ENCODE peak calls at places on chromosomes 12 and 14, in ten cellular contexts. T is tibial artery; Q is pancreas; W is adipocyte; D is body of pancreas; E is MG63; O is BE2C; N is CD4-positive, alpha-beta memory T cell; M is CD8-positive, alpha-beta memory T cell; X is tibial nerve. H is an unnamed sample.

GRCh38 chr14:92597873-92598548 is 84.4 kb downstream of the RIN3 start:
- DNase-seq in T (no peak), Q (no peak), W (no peak), D (no peak), E (no peak), O (no peak), N (no peak), M (no peak), X (no peak), H (no peak)

GRCh38 chr12:27343255-27344000 is 10.8 kb downstream of the BMAL2 start:
- DNase-seq in T (no peak), Q (no peak), W (peak; percentile 86), D (no peak), E (no peak), O (no peak), N (no peak), M (no peak), X (no peak), H (no peak)

GRCh38 chr12:7023096-7023495 is 4.8 kb upstream of the LPCAT3 start:
- DNase-seq in T (no peak), Q (no peak), W (no peak), D (no peak), E (no peak), O (no peak), N (no peak), M (no peak), X (no peak), H (no peak)

GRCh38 chr12:17302001-17302400 is 696.0 kb upstream of the LMO3 start:
- DNase-seq in T (no peak), Q (no peak), W (no peak), D (no peak), E (no peak), O (no peak), N (no peak), M (no peak), X (no peak), H (no peak)

GRCh38 chr14:75711796-75712211 is 50.8 kb downstream of the TTLL5 start:
- DNase-seq in T (peak; percentile 56), Q (peak; percentile 75), W (peak; percentile 87), D (peak; percentile 90), E (peak; percentile 93), O (no peak), N (no peak), M (no peak), X (no peak), H (no peak)

GRCh38 chr12:19507823-19508222 is 68.5 kb downstream of the AEBP2 start:
- DNase-seq in T (no peak), Q (no peak), W (peak; percentile 68), D (no peak), E (no peak), O (no peak), N (no peak), M (no peak), X (no peak), H (no peak)

GRCh38 chr12:125083092-125083491 is 17.9 kb downstream of the AACS start:
- DNase-seq in T (no peak), Q (no peak), W (no peak), D (no peak), E (no peak), O (no peak), N (no peak), M (no peak), X (no peak), H (no peak)

GRCh38 chr12:12724421-12725085 is 7.4 kb downstream of the CDKN1B start:
- DNase-seq in T (no peak), Q (no peak), W (peak; percentile 54), D (no peak), E (no peak), O (no peak), N (no peak), M (no peak), X (no peak), H (peak; percentile 41)

GRCh38 chr14:95313707-95314106 is 6.0 kb downstream of the CLMN start:
- DNase-seq in T (peak; percentile 84), Q (no peak), W (peak; percentile 66), D (peak; percentile 79), E (peak; percentile 17), O (no peak), N (no peak), M (no peak), X (peak; percentile 47), H (no peak)

GRCh38 chr12:59007620-59008019 is 87.3 kb upstream of the LRIG3 start:
- DNase-seq in T (no peak), Q (no peak), W (no peak), D (no peak), E (no peak), O (no peak), N (no peak), M (no peak), X (no peak), H (no peak)

GRCh38 chr14:69760810-69761209 is 6.1 kb upstream of the SRSF5 start:
- DNase-seq in T (no peak), Q (no peak), W (no peak), D (no peak), E (no peak), O (no peak), N (no peak), M (no peak), X (no peak), H (no peak)

GRCh38 chr14:68250950-68251765 is 431.6 kb downstream of the RAD51B start:
- DNase-seq in T (no peak), Q (no peak), W (no peak), D (no peak), E (no peak), O (no peak), N (no peak), M (no peak), X (no peak), H (no peak)

GRCh38 chr14:37903561-37904191 is 304.0 kb upstream of the SSTR1 start:
- DNase-seq in T (no peak), Q (no peak), W (peak; percentile 87), D (no peak), E (no peak), O (peak; percentile 32), N (peak; percentile 45), M (peak; percentile 16), X (no peak), H (peak; percentile 42)

GRCh38 chr12:6341439-6342139 is at the start of gene TNFRSF1A:
- DNase-seq in T (peak; percentile 85), Q (no peak), W (peak; percentile 92), D (peak; percentile 81), E (peak; percentile 81), O (no peak), N (peak; percentile 56), M (peak; percentile 48), X (peak; percentile 55), H (peak; percentile 45)

GRCh38 chr12:63150255-63151060 is 543 bp downstream of the AVPR1A start:
- DNase-seq in T (peak; percentile 18), Q (peak; percentile 65), W (peak; percentile 10), D (peak; percentile 27), E (no peak), O (no peak), N (no peak), M (no peak), X (no peak), H (no peak)

GRCh38 chr14:68819260-68819691 is 26.4 kb upstream of the ZFP36L1 start:
- DNase-seq in T (no peak), Q (no peak), W (peak; percentile 19), D (no peak), E (peak; percentile 10), O (no peak), N (peak; percentile 20), M (no peak), X (no peak), H (peak; percentile 69)

GRCh38 chr12:92593734-92594402 is 108.9 kb upstream of the PLEKHG7 start:
- DNase-seq in T (peak; percentile 32), Q (no peak), W (peak; percentile 58), D (peak; percentile 13), E (peak; percentile 55), O (no peak), N (peak; percentile 87), M (peak; percentile 95), X (no peak), H (peak; percentile 97)

GRCh38 chr14:97703006-97703760 is 906.0 kb downstream of the VRK1 start:
- DNase-seq in T (no peak), Q (no peak), W (no peak), D (no peak), E (no peak), O (no peak), N (peak; percentile 34), M (peak; percentile 45), X (no peak), H (peak; percentile 73)

GRCh38 chr14:36503771-36504741 is 16.0 kb downstream of the NKX2-1 start:
- DNase-seq in T (no peak), Q (peak; percentile 62), W (no peak), D (no peak), E (no peak), O (no peak), N (no peak), M (no peak), X (no peak), H (no peak)
- H3K4me3 ChIP-seq in T (no peak overlapping the region), Q (no peak overlapping the region), W (no peak overlapping the region), D (no peak overlapping the region), E (no peak overlapping the region), O (no peak overlapping the region), N (no peak overlapping the region), M (no peak overlapping the region), X (no peak overlapping the region), H (no peak overlapping the region)

DNA sequence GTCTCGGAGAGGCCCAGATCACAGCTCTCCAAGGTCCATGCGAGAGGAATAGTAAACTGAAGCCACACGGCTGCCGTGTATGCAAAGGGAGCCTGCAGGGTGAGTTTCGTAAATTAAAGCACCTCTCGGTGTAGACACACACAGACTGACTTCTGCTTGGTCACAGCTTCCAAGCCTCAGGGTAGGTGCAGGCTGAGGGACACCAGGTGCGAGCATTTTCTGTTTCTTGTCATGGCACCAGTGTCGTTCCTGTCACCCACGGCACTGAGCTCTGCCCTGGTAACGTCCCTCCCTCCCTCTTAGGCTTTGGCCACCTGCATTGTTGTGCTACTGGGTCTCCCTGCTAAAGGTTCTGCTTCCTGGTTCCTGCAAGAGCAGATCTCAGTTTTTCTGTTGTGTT is 76.2 kb upstream of the DYNC1H1 start:
- DNase-seq in T (no peak), Q (no peak), W (no peak), D (no peak), E (no peak), O (no peak), N (no peak), M (no peak), X (no peak), H (no peak)
- H3K36me3 ChIP-seq in T (peaks cover 95% of the 10 kb centered on the region), Q (peaks cover 5% of the 10 kb centered on the region), W (peaks cover 51% of the 10 kb centered on the region), D (peaks cover 14% of the 10 kb centered on the region), E (peaks cover 4% of the 10 kb centered on the region), O (peaks cover 77% of the 10 kb centered on the region), N (peaks cover 82% of the 10 kb centered on the region), M (peaks cover 74% of the 10 kb centered on the region), X (peaks cover 96% of the 10 kb centered on the region), H (peaks cover 53% of the 10 kb centered on the region)

GRCh38 chr12:113098428-113099028 is 37.0 kb downstream of the RASAL1 start:
- DNase-seq in T (peak; percentile 79), Q (peak; percentile 92), W (peak; percentile 78), D (peak; percentile 96), E (peak; percentile 82), O (peak; percentile 82), N (peak; percentile 68), M (peak; percentile 51), X (peak; percentile 79), H (peak; percentile 59)
- H3K4me3 ChIP-seq in T (no peak overlapping the region), Q (no peak overlapping the region), W (no peak overlapping the region), D (no peak overlapping the region), E (no peak overlapping the region), O (peak overlapping the region; percentile 34), N (no peak overlapping the region), M (no peak overlapping the region), X (no peak overlapping the region), H (no peak overlapping the region)

DNA sequence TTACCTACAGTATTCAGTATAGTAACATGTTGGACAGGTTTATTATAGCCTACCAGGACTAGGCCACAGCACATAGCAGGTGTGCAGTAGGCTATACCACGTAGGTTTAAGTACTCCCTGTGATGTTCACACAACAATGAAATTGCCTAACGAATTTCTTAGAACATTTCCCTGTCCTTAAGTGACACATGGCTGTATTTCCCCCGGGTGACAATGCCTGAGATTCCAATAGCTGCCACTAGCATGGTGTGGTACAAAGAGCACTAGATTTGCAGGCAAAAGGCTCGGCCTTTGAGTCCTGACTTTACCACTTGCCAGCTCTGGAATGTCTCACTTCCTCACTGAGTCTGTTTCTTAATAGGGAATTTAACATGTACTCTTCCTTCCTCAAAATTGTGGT is 19.7 kb downstream of the PTPN21 start:
- DNase-seq in T (no peak), Q (no peak), W (no peak), D (peak; percentile 52), E (no peak), O (no peak), N (no peak), M (no peak), X (no peak), H (no peak)
- H3K36me3 ChIP-seq in T (peaks cover 23% of the 10 kb centered on the region), Q (no peaks in the 10 kb centered on the region), W (peaks cover 15% of the 10 kb centered on the region), D (no peaks in the 10 kb centered on the region), E (no peaks in the 10 kb centered on the region), O (no peaks in the 10 kb centered on the region), N (no peaks in the 10 kb centered on the region), M (no peaks in the 10 kb centered on the region), X (peaks cover 26% of the 10 kb centered on the region), H (no peaks in the 10 kb centered on the region)

H was measured in naive thymus-derived CD4-positive, alpha-beta T cell.